ENCODE peak calls at places on chromosome X, in six cellular contexts. V is bronchial epithelial cell, M is A549, I is progenitor cell of endocrine pancreas, W is GM06990, X is sigmoid colon. D is an unnamed sample.

GRCh38 chrX:80765226-80765625 is 44.5 kb downstream of the BRWD3 start:
- DNase-seq in V (peak), M (no peak), I (no peak), W (no peak), X (no peak), D (no peak)

GRCh38 chrX:115533485-115533884 is 27.5 kb upstream of the PLS3 start:
- DNase-seq in V (peak), M (no peak), I (no peak), W (no peak), X (no peak), D (no peak)

GRCh38 chrX:71604141-71604540 is 14.2 kb downstream of the CXCR3 start:
- DNase-seq in V (no peak), M (no peak), I (no peak), W (no peak), X (no peak), D (no peak)

GRCh38 chrX:40209951-40210617 is 112.3 kb upstream of the BCOR start:
- DNase-seq in V (peak), M (no peak), I (no peak), W (no peak), X (no peak), D (no peak)

GRCh38 chrX:139890991-139891700 is 41.7 kb downstream of the ATP11C start:
- DNase-seq in V (peak), M (no peak), I (no peak), W (no peak), X (no peak), D (no peak)

GRCh38 chrX:140507982-140508305 is 3.1 kb upstream of the SOX3 start:
- DNase-seq in V (peak), M (no peak), I (peak), W (no peak), X (no peak), D (no peak)

GRCh38 chrX:20989361-20989760 is 384.9 kb upstream of the CNKSR2 start:
- DNase-seq in V (peak), M (no peak), I (no peak), W (no peak), X (no peak), D (no peak)

GRCh38 chrX:47278684-47279083 is 45.9 kb downstream of the USP11 start:
- DNase-seq in V (peak), M (peak), I (no peak), W (no peak), X (no peak), D (no peak)

DNA sequence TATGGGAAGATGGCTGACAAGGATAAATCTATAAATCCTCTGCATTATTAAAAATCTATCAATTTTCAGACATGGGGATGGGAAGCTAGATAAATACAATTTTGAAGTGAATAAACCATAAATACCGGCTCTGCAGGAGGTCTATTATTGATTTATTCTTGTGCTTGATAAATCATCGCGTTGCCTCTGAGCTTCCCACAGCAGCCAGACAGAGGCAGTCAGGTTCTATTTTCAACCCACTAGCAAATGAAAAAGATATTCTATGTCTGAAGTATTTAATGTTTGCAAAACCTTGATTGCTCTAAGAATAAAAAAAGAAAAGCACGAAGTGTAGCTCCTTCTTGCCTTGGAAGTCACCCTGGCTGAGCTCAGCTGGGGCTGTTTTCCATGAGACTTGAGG is 216.2 kb downstream of the DHRSX start:
- DNase-seq in V (no peak), M (no peak), I (no peak), W (no peak), X (no peak), D (no peak)
- TF ChIP-seq CTCF in V (no peak), M (no peak), I (no peak), W (no peak), X (no peak), D (no peak)

GRCh38 chrX:136810493-136810892 is 29.8 kb upstream of the ARHGEF6 start:
- DNase-seq in V (no peak), M (no peak), I (no peak), W (no peak), X (no peak), D (no peak)

GRCh38 chrX:136806891-136807410 is 26.2 kb upstream of the ARHGEF6 start:
- DNase-seq in V (no peak), M (no peak), I (no peak), W (no peak), X (no peak), D (no peak)

GRCh38 chrX:136814847-136815634 is 34.3 kb upstream of the ARHGEF6 start:
- DNase-seq in V (no peak), M (no peak), I (no peak), W (no peak), X (no peak), D (no peak)

GRCh38 chrX:136816970-136817369 is 36.2 kb upstream of the ARHGEF6 start:
- DNase-seq in V (peak), M (no peak), I (no peak), W (no peak), X (no peak), D (no peak)

DNA sequence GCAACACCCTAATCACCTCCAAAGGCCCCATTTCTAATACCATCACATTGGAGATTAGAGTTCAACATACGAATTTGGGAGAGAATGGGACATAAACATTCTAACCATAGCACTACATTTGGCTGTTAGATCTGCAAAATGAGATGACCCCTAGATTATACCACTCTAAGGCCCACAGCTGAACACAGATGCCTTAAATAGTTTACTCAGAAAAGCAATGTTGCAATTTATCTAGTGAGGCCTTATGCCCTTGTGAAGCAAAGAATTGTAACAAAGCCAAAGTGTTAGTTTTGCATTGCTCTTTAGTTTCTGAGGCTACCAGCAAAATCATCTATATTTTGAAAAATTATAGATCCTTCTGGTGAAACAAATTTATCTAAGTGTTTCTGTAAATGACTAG is 31.6 kb upstream of the ARHGEF6 start:
- DNase-seq in V (no peak), M (no peak), I (no peak), W (no peak), X (no peak), D (no peak)
- TF ChIP-seq CTCF in V (no peak), M (no peak), I (no peak), W (no peak), X (no peak), D (no peak)

DNA sequence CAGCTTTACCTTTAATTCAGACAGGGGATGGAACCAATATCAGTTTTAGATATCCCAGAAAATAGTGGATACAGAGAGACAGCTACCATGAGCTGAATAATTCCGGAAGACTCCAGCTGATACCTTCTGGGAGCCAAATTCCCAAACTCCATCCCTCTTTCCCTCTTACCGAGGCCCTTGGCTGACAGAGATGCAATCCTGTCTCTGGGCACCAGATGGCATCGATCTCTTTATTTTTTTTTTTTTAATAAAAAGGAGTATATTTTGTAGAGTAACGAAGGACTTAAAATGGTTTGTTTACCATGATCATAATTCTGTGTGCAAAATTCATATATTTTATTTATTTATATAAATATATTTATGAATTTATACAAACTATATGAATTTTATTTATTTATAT is 31.0 kb downstream of the RAB40A start:
- DNase-seq in V (no peak), M (peak), I (no peak), W (no peak), X (no peak), D (no peak)
- TF ChIP-seq CTCF in V (peak), M (peak), I (peak), W (peak), X (no peak), D (peak)

DNA sequence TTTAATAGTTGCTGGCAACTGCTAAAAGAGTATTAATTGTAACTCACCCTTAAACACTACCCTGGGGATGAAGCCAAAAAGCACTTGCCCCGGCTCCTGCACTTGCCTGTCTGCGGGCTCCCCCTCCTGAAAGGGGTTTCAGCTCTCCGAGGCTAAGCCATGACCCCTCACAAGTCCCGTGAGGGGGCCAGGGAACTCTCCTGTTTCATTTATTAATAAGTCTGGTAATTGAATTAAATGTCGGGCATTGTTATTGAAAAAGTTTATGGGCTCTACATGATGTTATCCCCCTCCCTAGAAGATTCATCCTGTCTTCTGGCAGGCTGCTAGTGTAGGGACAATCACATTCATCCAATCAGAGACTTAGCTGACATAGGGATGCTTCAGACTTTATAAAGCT is 23.3 kb downstream of the GSPT2 start:
- DNase-seq in V (no peak), M (no peak), I (no peak), W (no peak), X (no peak), D (no peak)
- TF ChIP-seq CTCF in V (no peak), M (no peak), I (no peak), W (no peak), X (no peak), D (no peak)

D was measured in mesothelial cell of epicardium.